ENCODE peak calls at places on chromosomes 1 and 21, in six cellular contexts. B is K562, H is HCT116, T is SK-N-SH, Q is GM12878, G is HepG2. C is an unnamed sample.

GRCh38 chr1:200731654-200732332 is 6.9 kb upstream of the CAMSAP2 start:
- DNase-seq in G (no peak), H (no peak), B (no peak), Q (no peak), T (no peak), C (no peak)

GRCh38 chr1:32992489-32993214 is 28.0 kb upstream of the RNF19B start:
- DNase-seq in G (peak; percentile 26), H (peak; percentile 71), Q (peak; percentile 98), B (peak; percentile 65), T (no peak), C (peak; percentile 96)

GRCh38 chr1:182833271-182833670 is 5.9 kb upstream of the DHX9 start:
- DNase-seq in G (no peak), T (no peak), B (no peak), Q (no peak), H (no peak), C (no peak)

GRCh38 chr1:70459502-70460225 is 48.6 kb downstream of the CTH start:
- DNase-seq in B (no peak), G (no peak), Q (no peak), T (no peak), H (peak; percentile 4), C (no peak)

GRCh38 chr1:157806431-157807149 is 13.3 kb downstream of the FCRL1 start:
- DNase-seq in B (no peak), G (no peak), H (no peak), T (no peak), Q (peak; percentile 68), C (no peak)

GRCh38 chr1:21666572-21667320 is 2.4 kb downstream of the RAP1GAP start:
- DNase-seq in G (peak; percentile 52), T (no peak), H (no peak), Q (no peak), B (no peak), C (no peak)

GRCh38 chr1:100597069-100597741 is 59.3 kb downstream of the GPR88 start:
- DNase-seq in T (peak; percentile 5), H (no peak), G (no peak), B (no peak), Q (no peak), C (no peak)

GRCh38 chr1:204941415-204942338 is 71.0 kb downstream of the NFASC start:
- DNase-seq in H (peak; percentile 34), G (peak; percentile 42), Q (no peak), B (peak; percentile 77), T (peak; percentile 77), C (peak; percentile 69)

GRCh38 chr1:223824287-223824686 is 21.5 kb downstream of the TP53BP2 start:
- DNase-seq in H (no peak), T (no peak), G (no peak), B (no peak), Q (no peak), C (no peak)

GRCh38 chr1:8137406-8138244 is 111.5 kb upstream of the ERRFI1 start:
- DNase-seq in H (peak; percentile 58), G (peak; percentile 68), T (no peak), Q (no peak), B (no peak), C (no peak)

GRCh38 chr1:211328084-211328694 is 1.6 kb downstream of the TRAF5 start:
- DNase-seq in H (no peak), B (no peak), T (no peak), G (no peak), Q (no peak), C (no peak)

GRCh38 chr1:85297855-85298629 is 21.6 kb upstream of the BCL10 start:
- DNase-seq in Q (peak; percentile 80), G (peak; percentile 83), H (peak; percentile 89), B (no peak), T (no peak), C (no peak)

GRCh38 chr1:155909894-155910293 is 1.3 kb downstream of the RIT1 start:
- DNase-seq in T (no peak), Q (no peak), B (no peak), H (no peak), G (no peak), C (no peak)

GRCh38 chr1:235649722-235650163 is at the start of gene GNG4:
- DNase-seq in T (peak; percentile 98), B (no peak), G (no peak), Q (no peak), H (no peak), C (no peak)

GRCh38 chr1:180229483-180230415 is at the start of gene LHX4:
- DNase-seq in Q (no peak), G (no peak), B (peak; percentile 94), T (peak; percentile 89), H (no peak), C (no peak)

GRCh38 chr21:25735895-25736597 is 1.3 kb downstream of the GABPA start:
- DNase-seq in H (no peak), T (no peak), Q (no peak), G (peak; percentile 21), B (no peak), C (peak; percentile 23)

GRCh38 chr1:26020390-26020789 is 1.2 kb upstream of the EXTL1 start:
- DNase-seq in B (no peak), Q (no peak), H (no peak), G (no peak), T (no peak), C (no peak)

GRCh38 chr1:59561782-59562181 is 253.0 kb upstream of the HOOK1 start:
- DNase-seq in Q (no peak), H (no peak), T (no peak), B (no peak), G (no peak), C (no peak)

GRCh38 chr1:167697667-167698141 is 24.1 kb upstream of the MPZL1 start:
- DNase-seq in T (no peak), G (no peak), Q (no peak), B (no peak), H (no peak), C (no peak)

GRCh38 chr21:43827015-43827611 is 37.7 kb downstream of the RRP1 start:
- DNase-seq in T (no peak), Q (no peak), G (no peak), H (peak; percentile 27), B (no peak), C (no peak)

GRCh38 chr1:234672349-234673135 is 62.6 kb upstream of the IRF2BP2 start:
- DNase-seq in T (no peak), G (no peak), B (no peak), H (no peak), Q (no peak), C (no peak)

GRCh38 chr1:101295212-101295611 is 58.4 kb downstream of the S1PR1 start:
- DNase-seq in H (no peak), B (no peak), Q (no peak), G (no peak), T (no peak), C (no peak)

GRCh38 chr1:7985851-7986612 is 24.5 kb downstream of the PARK7 start:
- DNase-seq in Q (no peak), G (no peak), T (no peak), H (no peak), B (no peak), C (no peak)

GRCh38 chr1:22808186-22808845 is 97.7 kb downstream of the EPHB2 start:
- DNase-seq in G (no peak), H (no peak), T (no peak), B (no peak), Q (no peak), C (no peak)

GRCh38 chr1:51421961-51422360 is 91.6 kb upstream of the TTC39A start:
- DNase-seq in Q (no peak), H (peak; percentile 48), G (peak; percentile 33), B (peak; percentile 53), T (peak; percentile 65), C (peak; percentile 22)

GRCh38 chr1:231931846-231932454 is 305.4 kb downstream of the DISC1 start:
- DNase-seq in T (no peak), H (peak; percentile 21), B (peak; percentile 79), G (no peak), Q (no peak), C (peak; percentile 54)

GRCh38 chr1:248416226-248416625 is 13.4 kb downstream of the OR2T1 start:
- DNase-seq in H (no peak), G (no peak), Q (no peak), T (no peak), B (no peak), C (no peak)

GRCh38 chr1:89873757-89874156 is 52.9 kb downstream of the LRRC8D start:
- DNase-seq in G (no peak), H (no peak), Q (no peak), B (no peak), T (peak; percentile 7), C (no peak)

GRCh38 chr1:118659646-118660045 is 328.5 kb downstream of the TBX15 start:
- DNase-seq in H (no peak), T (no peak), G (no peak), B (no peak), Q (no peak), C (no peak)

GRCh38 chr21:46049890-46050650 is 47.8 kb upstream of the COL6A2 start:
- DNase-seq in B (no peak), T (no peak), G (no peak), H (no peak), Q (no peak), C (no peak)
- TF ChIP-seq YY1 in B (no peak), T (no peak), G (no peak), H (no peak), Q (no peak), C (no peak)

DNA sequence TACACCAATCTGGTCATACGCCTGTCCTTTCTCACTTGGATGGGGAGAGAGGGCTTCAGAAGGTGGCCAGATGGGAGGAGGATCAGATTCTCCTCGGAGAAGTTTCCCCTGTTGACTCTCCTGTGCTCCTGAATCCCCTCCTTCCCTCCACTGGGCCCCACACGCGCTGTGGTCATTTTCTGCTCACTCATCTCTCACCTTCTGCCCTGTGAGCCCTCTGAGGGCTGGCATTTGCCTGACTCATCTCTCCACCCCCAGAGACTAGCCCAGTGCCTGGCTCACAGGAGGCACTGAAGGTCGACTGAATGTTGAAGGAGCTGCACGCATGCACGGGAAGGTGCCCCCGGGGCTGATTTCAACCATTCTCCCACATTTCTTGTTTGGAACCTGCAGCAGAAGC is 14.2 kb downstream of the ABCA4 start:
- DNase-seq in Q (no peak), G (no peak), H (no peak), B (no peak), T (no peak), C (no peak)
- H3K4me1 ChIP-seq in Q (peaks cover 7% of the 10 kb centered on the region), G (peaks cover 35% of the 10 kb centered on the region), H (peaks cover 4% of the 10 kb centered on the region), B (no peaks in the 10 kb centered on the region), T (no peaks in the 10 kb centered on the region), C (peaks cover 19% of the 10 kb centered on the region)

DNA sequence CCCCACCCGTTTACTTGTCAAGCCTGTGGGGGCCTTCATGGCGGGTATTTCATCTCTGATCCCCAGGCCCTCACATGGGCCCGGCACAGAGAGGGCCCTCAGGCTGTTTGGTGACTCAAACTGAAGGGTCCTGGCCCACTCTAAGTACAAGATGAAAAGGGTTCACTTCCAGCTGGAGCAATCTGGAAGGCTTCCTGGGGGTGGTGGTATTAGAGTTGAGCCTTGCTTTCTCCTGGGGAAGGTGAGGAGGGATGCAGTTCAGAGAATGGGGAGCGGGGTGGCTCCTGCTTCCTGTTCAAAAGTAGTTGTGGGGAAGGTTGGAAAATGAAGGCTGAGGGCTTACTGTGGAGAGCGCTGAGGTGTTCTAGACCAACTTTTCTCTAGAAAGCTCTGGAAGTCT is 47.7 kb downstream of the DHRS3 start:
- DNase-seq in G (no peak), H (no peak), B (no peak), T (no peak), Q (no peak), C (no peak)
- H3K36me3 ChIP-seq in G (peaks cover 65% of the 10 kb centered on the region), H (no peaks in the 10 kb centered on the region), B (peaks cover 76% of the 10 kb centered on the region), T (peaks cover 25% of the 10 kb centered on the region), Q (no peaks in the 10 kb centered on the region), C (no peaks in the 10 kb centered on the region)

DNA sequence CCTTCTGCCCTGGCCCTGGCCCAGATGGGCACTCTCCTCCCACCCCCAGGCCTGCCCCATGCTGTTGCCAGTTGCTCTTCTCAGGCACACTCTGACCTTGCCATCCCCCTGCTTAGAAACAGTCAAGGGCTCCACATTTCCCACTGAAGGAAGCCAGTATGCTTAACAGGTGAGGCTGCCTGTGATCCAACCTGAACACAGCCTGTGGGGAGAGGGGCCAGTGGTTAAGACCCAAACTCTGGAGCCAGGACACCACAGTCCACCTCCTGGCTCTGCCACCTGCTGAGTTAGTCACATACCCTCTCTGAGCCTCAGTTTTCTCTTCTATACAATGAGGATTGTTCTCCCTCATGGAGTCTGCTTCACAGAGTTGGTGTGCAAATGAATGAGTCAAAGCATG is 526.9 kb downstream of the MATN1 start:
- DNase-seq in Q (no peak), H (no peak), G (no peak), T (no peak), B (no peak), C (no peak)
- TF ChIP-seq YY1 in Q (no peak), H (no peak), G (no peak), T (no peak), B (no peak), C (no peak)